ENCODE peak calls at places on chromosomes 12 and 14, in seven cellular contexts. One of them, this sample, is unnamed.

GRCh38 chr12:10701226-10701681 is 21.9 kb downstream of the YBX3 start:
- DNase-seq in nucleus accumbens: no peak
- DNase-seq in T-helper 2 cell: no peak
- DNase-seq in brain microvascular endothelial cell: no peak
- DNase-seq in ascending aorta: no peak
- DNase-seq in GM13977: no peak
- DNase-seq in GOT3: no peak
- DNase-seq in this sample: peak; percentile 13

GRCh38 chr14:53227154-53227718 is 74.1 kb upstream of the DDHD1 start:
- DNase-seq in nucleus accumbens: no peak
- DNase-seq in T-helper 2 cell: no peak
- DNase-seq in brain microvascular endothelial cell: no peak
- DNase-seq in ascending aorta: no peak
- DNase-seq in GM13977: no peak
- DNase-seq in GOT3: no peak
- DNase-seq in this sample: no peak

GRCh38 chr14:101862177-101862576 is 100.7 kb downstream of the PPP2R5C start:
- DNase-seq in nucleus accumbens: no peak
- DNase-seq in T-helper 2 cell: no peak
- DNase-seq in brain microvascular endothelial cell: no peak
- DNase-seq in ascending aorta: no peak
- DNase-seq in GM13977: no peak
- DNase-seq in GOT3: no peak
- DNase-seq in this sample: no peak

GRCh38 chr12:106953352-106954260 is 2.1 kb upstream of the TMEM263 start:
- DNase-seq in nucleus accumbens: no peak
- DNase-seq in T-helper 2 cell: no peak
- DNase-seq in brain microvascular endothelial cell: peak; percentile 15
- DNase-seq in ascending aorta: no peak
- DNase-seq in GM13977: no peak
- DNase-seq in GOT3: no peak
- DNase-seq in this sample: no peak

GRCh38 chr12:5661820-5662219 is 229.9 kb downstream of the NTF3 start:
- DNase-seq in nucleus accumbens: no peak
- DNase-seq in T-helper 2 cell: no peak
- DNase-seq in brain microvascular endothelial cell: no peak
- DNase-seq in ascending aorta: no peak
- DNase-seq in GM13977: no peak
- DNase-seq in GOT3: no peak
- DNase-seq in this sample: no peak

GRCh38 chr12:121513464-121514183 is 67.2 kb downstream of the KDM2B start:
- DNase-seq in nucleus accumbens: no peak
- DNase-seq in T-helper 2 cell: no peak
- DNase-seq in brain microvascular endothelial cell: no peak
- DNase-seq in ascending aorta: no peak
- DNase-seq in GM13977: peak; percentile 86
- DNase-seq in GOT3: no peak
- DNase-seq in this sample: peak; percentile 88

GRCh38 chr14:104373055-104373854 is 206.3 kb upstream of the C14orf180 start:
- DNase-seq in nucleus accumbens: no peak
- DNase-seq in T-helper 2 cell: no peak
- DNase-seq in brain microvascular endothelial cell: no peak
- DNase-seq in ascending aorta: no peak
- DNase-seq in GM13977: no peak
- DNase-seq in GOT3: no peak
- DNase-seq in this sample: no peak

GRCh38 chr14:82642425-82642824 is 1108.8 kb upstream of the SEL1L start:
- DNase-seq in nucleus accumbens: no peak
- DNase-seq in T-helper 2 cell: no peak
- DNase-seq in brain microvascular endothelial cell: no peak
- DNase-seq in ascending aorta: no peak
- DNase-seq in GM13977: peak; percentile 4
- DNase-seq in GOT3: no peak
- DNase-seq in this sample: peak; percentile 18

GRCh38 chr12:232731-233614 is 19.0 kb upstream of the SLC6A12 start:
- DNase-seq in nucleus accumbens: no peak
- DNase-seq in T-helper 2 cell: no peak
- DNase-seq in brain microvascular endothelial cell: no peak
- DNase-seq in ascending aorta: no peak
- DNase-seq in GM13977: no peak
- DNase-seq in GOT3: no peak
- DNase-seq in this sample: no peak

GRCh38 chr14:76640923-76641395 is 120.3 kb upstream of the VASH1 start:
- DNase-seq in nucleus accumbens: no peak
- DNase-seq in T-helper 2 cell: no peak
- DNase-seq in brain microvascular endothelial cell: no peak
- DNase-seq in ascending aorta: no peak
- DNase-seq in GM13977: no peak
- DNase-seq in GOT3: no peak
- DNase-seq in this sample: no peak

GRCh38 chr14:72975776-72976175 is 49.5 kb downstream of the DCAF4 start:
- DNase-seq in nucleus accumbens: no peak
- DNase-seq in T-helper 2 cell: no peak
- DNase-seq in brain microvascular endothelial cell: peak; percentile 10
- DNase-seq in ascending aorta: no peak
- DNase-seq in GM13977: no peak
- DNase-seq in GOT3: no peak
- DNase-seq in this sample: no peak

GRCh38 chr14:66610154-66610563 is 102.2 kb downstream of the GPHN start:
- DNase-seq in nucleus accumbens: no peak
- DNase-seq in T-helper 2 cell: no peak
- DNase-seq in brain microvascular endothelial cell: no peak
- DNase-seq in ascending aorta: no peak
- DNase-seq in GM13977: no peak
- DNase-seq in GOT3: no peak
- DNase-seq in this sample: no peak

GRCh38 chr12:27635349-27635972 is 60.8 kb upstream of the REP15 start:
- DNase-seq in nucleus accumbens: no peak
- DNase-seq in T-helper 2 cell: no peak
- DNase-seq in brain microvascular endothelial cell: no peak
- DNase-seq in ascending aorta: no peak
- DNase-seq in GM13977: peak; percentile 17
- DNase-seq in GOT3: no peak
- DNase-seq in this sample: peak; percentile 20

GRCh38 chr14:104694991-104695659 is 5.7 kb downstream of the INF2 start:
- DNase-seq in nucleus accumbens: peak; percentile 61
- DNase-seq in T-helper 2 cell: peak; percentile 29
- DNase-seq in brain microvascular endothelial cell: no peak
- DNase-seq in ascending aorta: no peak
- DNase-seq in GM13977: no peak
- DNase-seq in GOT3: no peak
- DNase-seq in this sample: no peak

GRCh38 chr12:114938487-114939210 is 254.7 kb upstream of the TBX3 start:
- DNase-seq in nucleus accumbens: peak; percentile 18
- DNase-seq in T-helper 2 cell: no peak
- DNase-seq in brain microvascular endothelial cell: no peak
- DNase-seq in ascending aorta: no peak
- DNase-seq in GM13977: no peak
- DNase-seq in GOT3: no peak
- DNase-seq in this sample: no peak

GRCh38 chr12:11879306-11879705 is 191.4 kb upstream of the BCL2L14 start:
- DNase-seq in nucleus accumbens: no peak
- DNase-seq in T-helper 2 cell: no peak
- DNase-seq in brain microvascular endothelial cell: no peak
- DNase-seq in ascending aorta: no peak
- DNase-seq in GM13977: no peak
- DNase-seq in GOT3: no peak
- DNase-seq in this sample: no peak

GRCh38 chr12:12784911-12785814 is at the start of gene APOLD1:
- DNase-seq in nucleus accumbens: no peak
- DNase-seq in T-helper 2 cell: no peak
- DNase-seq in brain microvascular endothelial cell: peak; percentile 81
- DNase-seq in ascending aorta: no peak
- DNase-seq in GM13977: no peak
- DNase-seq in GOT3: no peak
- DNase-seq in this sample: no peak

GRCh38 chr12:50751921-50752721 is 11.8 kb upstream of the ATF1 start:
- DNase-seq in nucleus accumbens: no peak
- DNase-seq in T-helper 2 cell: no peak
- DNase-seq in brain microvascular endothelial cell: no peak
- DNase-seq in ascending aorta: no peak
- DNase-seq in GM13977: peak; percentile 65
- DNase-seq in GOT3: no peak
- DNase-seq in this sample: peak; percentile 60

GRCh38 chr12:76144253-76144564 is 59.7 kb upstream of the NAP1L1 start:
- DNase-seq in nucleus accumbens: no peak
- DNase-seq in T-helper 2 cell: peak; percentile 27
- DNase-seq in brain microvascular endothelial cell: peak; percentile 81
- DNase-seq in ascending aorta: no peak
- DNase-seq in GM13977: no peak
- DNase-seq in GOT3: no peak
- DNase-seq in this sample: no peak

This sample was measured in GM10248.